ENCODE peak calls at places on chromosomes 16 and 17, in five cellular contexts. One of them, this sample, is unnamed.

GRCh38 chr17:36845916-36846315 is 91.4 kb upstream of the LHX1 start:
- DNase-seq in A549: no peak
- DNase-seq in K562: no peak
- DNase-seq in HepG2: no peak
- DNase-seq in GM12878: no peak
- DNase-seq in this sample: no peak

GRCh38 chr16:22267764-22268163 is 29.4 kb upstream of the POLR3E start:
- DNase-seq in A549: no peak
- DNase-seq in K562: no peak
- DNase-seq in HepG2: no peak
- DNase-seq in GM12878: no peak
- DNase-seq in this sample: no peak

GRCh38 chr17:50147841-50148225 is 2.6 kb downstream of the PPP1R9B start:
- DNase-seq in A549: peak; percentile 50
- DNase-seq in K562: no peak
- DNase-seq in HepG2: peak; percentile 90
- DNase-seq in GM12878: no peak
- DNase-seq in this sample: no peak

GRCh38 chr17:64707077-64707591 is 45.0 kb upstream of the SMURF2 start:
- DNase-seq in A549: peak; percentile 97
- DNase-seq in K562: no peak
- DNase-seq in HepG2: peak; percentile 68
- DNase-seq in GM12878: no peak
- DNase-seq in this sample: peak; percentile 100

GRCh38 chr16:28309811-28310311 is 17.5 kb downstream of the SBK1 start:
- DNase-seq in A549: no peak
- DNase-seq in K562: peak; percentile 25
- DNase-seq in HepG2: no peak
- DNase-seq in GM12878: no peak
- DNase-seq in this sample: no peak

GRCh38 chr16:72989203-72989991 is 58.5 kb downstream of the ZFHX3 start:
- DNase-seq in A549: no peak
- DNase-seq in K562: no peak
- DNase-seq in HepG2: no peak
- DNase-seq in GM12878: no peak
- DNase-seq in this sample: peak; percentile 93

GRCh38 chr16:69711115-69711740 is 15.1 kb downstream of the NQO1 start:
- DNase-seq in A549: no peak
- DNase-seq in K562: no peak
- DNase-seq in HepG2: no peak
- DNase-seq in GM12878: no peak
- DNase-seq in this sample: peak; percentile 81

GRCh38 chr16:57474671-57475661 is 11.3 kb downstream of the DOK4 start:
- DNase-seq in A549: no peak
- DNase-seq in K562: no peak
- DNase-seq in HepG2: no peak
- DNase-seq in GM12878: no peak
- DNase-seq in this sample: no peak

GRCh38 chr16:12766853-12767252 is 36.8 kb downstream of the CPPED1 start:
- DNase-seq in A549: no peak
- DNase-seq in K562: no peak
- DNase-seq in HepG2: no peak
- DNase-seq in GM12878: no peak
- DNase-seq in this sample: no peak

GRCh38 chr17:44905006-44906000 is 6.1 kb upstream of the EFTUD2 start:
- DNase-seq in A549: no peak
- DNase-seq in K562: no peak
- DNase-seq in HepG2: no peak
- DNase-seq in GM12878: no peak
- DNase-seq in this sample: peak; percentile 11

GRCh38 chr16:31745900-31746299 is 127.7 kb upstream of the ZNF267 start:
- DNase-seq in A549: no peak
- DNase-seq in K562: no peak
- DNase-seq in HepG2: no peak
- DNase-seq in GM12878: no peak
- DNase-seq in this sample: no peak

GRCh38 chr17:35022536-35023063 is 40.9 kb downstream of the RFFL start:
- DNase-seq in A549: peak; percentile 82
- DNase-seq in K562: no peak
- DNase-seq in HepG2: peak; percentile 24
- DNase-seq in GM12878: no peak
- DNase-seq in this sample: peak; percentile 87

GRCh38 chr16:24568392-24568791 is 29.0 kb downstream of the RBBP6 start:
- DNase-seq in A549: peak; percentile 53
- DNase-seq in K562: no peak
- DNase-seq in HepG2: no peak
- DNase-seq in GM12878: no peak
- DNase-seq in this sample: peak; percentile 43

GRCh38 chr17:74211141-74211928 is 2.0 kb upstream of the TTYH2 start:
- DNase-seq in A549: no peak
- DNase-seq in K562: no peak
- DNase-seq in HepG2: no peak
- DNase-seq in GM12878: no peak
- DNase-seq in this sample: no peak

GRCh38 chr16:89620406-89620841 is 7.0 kb downstream of the DPEP1 start:
- DNase-seq in A549: peak; percentile 51
- DNase-seq in K562: no peak
- DNase-seq in HepG2: no peak
- DNase-seq in GM12878: no peak
- DNase-seq in this sample: no peak

GRCh38 chr16:66930189-66930588 is 4.0 kb downstream of the CIAO2B start:
- DNase-seq in A549: peak; percentile 52
- DNase-seq in K562: peak; percentile 46
- DNase-seq in HepG2: peak; percentile 76
- DNase-seq in GM12878: no peak
- DNase-seq in this sample: peak; percentile 85

DNA sequence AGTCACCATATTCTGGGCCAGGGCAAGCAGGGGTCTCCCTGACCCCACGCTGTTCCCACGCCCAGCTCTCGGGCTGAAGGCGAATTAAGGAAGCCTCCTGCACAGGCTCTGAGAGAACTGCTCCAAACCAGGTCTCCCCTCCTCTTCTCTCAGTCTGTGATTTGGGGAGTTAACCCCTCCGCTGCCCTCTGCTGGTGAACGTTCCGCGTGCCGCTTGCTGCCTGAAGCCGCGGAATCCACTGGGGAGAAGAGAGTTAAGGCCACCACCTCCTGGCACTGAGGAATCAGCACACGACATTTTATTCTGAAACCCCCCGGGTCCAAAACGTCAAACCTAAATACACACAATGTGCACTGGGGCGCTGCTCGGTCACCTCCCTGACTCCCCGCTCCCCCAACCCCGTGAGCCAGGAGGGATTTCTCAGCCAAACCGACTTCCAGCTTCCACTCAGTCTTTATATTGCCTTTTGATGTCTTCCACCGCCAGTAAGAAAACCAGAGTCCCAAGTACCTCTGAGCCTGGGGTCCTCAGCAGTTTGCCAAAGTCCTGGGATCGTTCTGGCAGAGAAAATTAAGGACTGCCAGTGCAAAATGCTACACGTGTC is 54.4 kb upstream of the RCVRN start:
- DNase-seq in A549: peak; percentile 74
- DNase-seq in K562: peak; percentile 43
- DNase-seq in HepG2: peak; percentile 15
- DNase-seq in GM12878: no peak
- DNase-seq in this sample: peak; percentile 49
- TF ChIP-seq BHLHE40 in A549: no peak
- TF ChIP-seq BHLHE40 in K562: no peak
- TF ChIP-seq BHLHE40 in HepG2: no peak
- TF ChIP-seq BHLHE40 in GM12878: no peak
- TF ChIP-seq BHLHE40 in this sample: no peak

DNA sequence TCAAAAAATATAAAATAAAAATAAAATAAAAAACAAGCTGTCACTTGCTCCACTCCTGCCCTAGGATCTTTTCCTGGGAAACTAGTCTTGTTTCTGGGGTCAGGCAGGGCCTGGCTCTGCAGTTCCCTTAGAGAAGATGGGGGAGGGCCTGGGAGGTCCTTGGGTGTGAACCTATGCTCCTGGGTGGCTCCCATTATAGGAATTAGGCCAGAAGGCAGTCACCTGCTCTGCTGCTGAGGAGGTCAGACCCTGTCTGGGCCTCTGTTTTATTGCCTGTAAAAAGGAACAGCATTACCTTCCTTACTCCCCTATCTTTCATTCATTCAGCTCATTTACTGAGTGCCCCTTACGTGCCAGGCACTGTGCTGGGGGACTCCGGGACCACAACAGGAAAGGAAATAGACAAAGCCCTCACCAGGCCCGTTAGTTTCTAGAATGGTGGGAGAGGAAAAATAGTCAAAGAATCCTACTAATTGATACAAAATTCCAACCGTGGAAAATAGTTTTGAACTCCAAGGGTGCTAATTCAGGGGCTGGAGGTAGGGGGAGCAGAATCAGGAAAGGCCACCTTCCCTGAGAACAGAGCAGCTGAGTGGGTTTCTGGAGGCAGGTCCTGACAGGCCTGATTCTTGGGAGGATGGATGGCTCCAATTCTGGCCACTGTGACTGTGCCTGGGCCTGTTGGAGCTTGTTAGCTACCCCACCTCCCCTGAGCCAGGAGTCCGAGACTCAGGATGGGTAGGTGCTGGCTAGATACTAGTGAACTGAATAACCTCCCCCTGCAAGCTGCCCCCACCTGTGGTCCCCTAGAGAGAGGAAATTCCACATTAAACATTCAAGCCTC is 1.3 kb upstream of the SLC46A1 start:
- DNase-seq in A549: no peak
- DNase-seq in K562: no peak
- DNase-seq in HepG2: no peak
- DNase-seq in GM12878: no peak
- DNase-seq in this sample: no peak
- TF ChIP-seq RFX5 in A549: no peak
- TF ChIP-seq RFX5 in K562: no peak
- TF ChIP-seq RFX5 in HepG2: no peak
- TF ChIP-seq RFX5 in GM12878: no peak
- TF ChIP-seq RFX5 in this sample: no peak

GRCh38 chr16:86816930-86817625 is 238.7 kb downstream of the FOXL1 start:
- DNase-seq in A549: no peak
- DNase-seq in K562: no peak
- DNase-seq in HepG2: no peak
- DNase-seq in GM12878: no peak
- DNase-seq in this sample: no peak

GRCh38 chr16:86823125-86823524 is 244.8 kb downstream of the FOXL1 start:
- DNase-seq in A549: no peak
- DNase-seq in K562: no peak
- DNase-seq in HepG2: no peak
- DNase-seq in GM12878: no peak
- DNase-seq in this sample: no peak

GRCh38 chr16:86819523-86819887 is 241.2 kb downstream of the FOXL1 start:
- DNase-seq in A549: no peak
- DNase-seq in K562: no peak
- DNase-seq in HepG2: no peak
- DNase-seq in GM12878: no peak
- DNase-seq in this sample: no peak

GRCh38 chr16:86821933-86822332 is 243.6 kb downstream of the FOXL1 start:
- DNase-seq in A549: no peak
- DNase-seq in K562: no peak
- DNase-seq in HepG2: no peak
- DNase-seq in GM12878: no peak
- DNase-seq in this sample: no peak

GRCh38 chr16:86818701-86819522 is 240.6 kb downstream of the FOXL1 start:
- DNase-seq in A549: no peak
- DNase-seq in K562: peak; percentile 23
- DNase-seq in HepG2: no peak
- DNase-seq in GM12878: no peak
- DNase-seq in this sample: no peak
- TF ChIP-seq SMC3 in A549: no peak
- TF ChIP-seq SMC3 in K562: no peak
- TF ChIP-seq SMC3 in HepG2: no peak
- TF ChIP-seq SMC3 in GM12878: no peak
- TF ChIP-seq SMC3 in this sample: no peak

GRCh38 chr17:75875182-75875939 is 3.0 kb downstream of the TRIM47 start:
- DNase-seq in A549: no peak
- DNase-seq in K562: no peak
- DNase-seq in HepG2: no peak
- DNase-seq in GM12878: no peak
- DNase-seq in this sample: no peak
- TF ChIP-seq BHLHE40 in A549: no peak
- TF ChIP-seq BHLHE40 in K562: no peak
- TF ChIP-seq BHLHE40 in HepG2: no peak
- TF ChIP-seq BHLHE40 in GM12878: no peak
- TF ChIP-seq BHLHE40 in this sample: no peak

DNA sequence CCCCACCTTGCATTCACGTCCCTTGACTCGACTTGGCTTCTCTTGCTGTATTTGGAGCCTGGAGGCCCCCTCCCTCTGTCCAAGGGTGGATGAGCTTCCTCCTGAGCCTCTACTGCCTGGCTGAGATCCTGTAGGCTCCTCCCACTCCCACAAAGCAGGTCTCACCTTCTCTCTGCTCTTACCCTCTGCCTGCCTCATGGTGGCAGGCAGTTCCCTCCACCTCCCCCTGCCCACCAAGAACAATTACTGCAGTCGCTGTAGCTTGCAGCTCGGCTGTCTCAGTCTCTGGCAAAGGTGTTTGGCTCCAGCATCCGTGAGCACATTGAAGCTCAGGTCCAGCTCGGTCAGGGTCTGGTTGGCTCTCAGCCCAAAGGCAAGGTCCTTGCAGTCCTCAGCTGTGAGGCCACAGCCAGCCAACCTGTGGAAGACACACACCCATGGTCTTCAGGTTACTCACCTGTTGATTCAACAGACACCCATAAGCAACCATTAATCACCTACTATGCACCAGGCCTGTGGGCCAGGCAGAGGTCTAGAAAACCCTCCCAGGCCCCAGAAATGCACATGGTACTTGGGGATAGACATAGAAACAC is 42.6 kb downstream of the NLRP1 start:
- DNase-seq in A549: no peak
- DNase-seq in K562: no peak
- DNase-seq in HepG2: no peak
- DNase-seq in GM12878: no peak
- DNase-seq in this sample: no peak
- TF ChIP-seq RFX5 in A549: no peak
- TF ChIP-seq RFX5 in K562: no peak
- TF ChIP-seq RFX5 in HepG2: no peak
- TF ChIP-seq RFX5 in GM12878: no peak
- TF ChIP-seq RFX5 in this sample: no peak

GRCh38 chr17:8288336-8289102 is at the start of gene RANGRF:
- DNase-seq in A549: peak; percentile 86
- DNase-seq in K562: peak; percentile 69
- DNase-seq in HepG2: peak; percentile 77
- DNase-seq in GM12878: peak; percentile 40
- DNase-seq in this sample: peak; percentile 75
- TF ChIP-seq SMC3 in A549: no peak
- TF ChIP-seq SMC3 in K562: no peak
- TF ChIP-seq SMC3 in HepG2: no peak
- TF ChIP-seq SMC3 in GM12878: no peak
- TF ChIP-seq SMC3 in this sample: no peak